ENCODE peak calls at places on chromosomes 16 and 17, in four cellular contexts. G is aorta; Z is CD4-positive, alpha-beta T cell; I is mammary epithelial cell. C is an unnamed sample.

GRCh38 chr17:6239237-6239798 is 169.1 kb downstream of the WSCD1 start:
- DNase-seq in G (no peak), Z (no peak), I (peak; percentile 63), C (no peak)

GRCh38 chr17:3963214-3964201 is 729 bp downstream of the ATP2A3 start:
- DNase-seq in G (no peak), Z (peak; percentile 80), I (no peak), C (no peak)

GRCh38 chr16:2015117-2015946 is 4.3 kb upstream of the NPW start:
- DNase-seq in G (no peak), Z (no peak), I (peak; percentile 76), C (no peak)

GRCh38 chr17:51046527-51047384 is 73.9 kb downstream of the SPAG9 start:
- DNase-seq in G (no peak), Z (no peak), I (peak; percentile 82), C (peak; percentile 17)

GRCh38 chr17:17305282-17305801 is 2.2 kb downstream of the NT5M start:
- DNase-seq in G (peak; percentile 34), Z (peak; percentile 34), I (no peak), C (no peak)

GRCh38 chr16:79554912-79555311 is 45.6 kb downstream of the MAF start:
- DNase-seq in G (no peak), Z (no peak), I (no peak), C (no peak)

GRCh38 chr16:55912022-55912421 is 36.8 kb upstream of the CES5A start:
- DNase-seq in G (no peak), Z (no peak), I (no peak), C (peak; percentile 48)

GRCh38 chr17:72618018-72618509 is 474.4 kb downstream of the SLC39A11 start:
- DNase-seq in G (no peak), Z (peak; percentile 33), I (no peak), C (no peak)

GRCh38 chr16:66473654-66474519 is 46.8 kb downstream of the BEAN1 start:
- DNase-seq in G (peak; percentile 44), Z (no peak), I (peak; percentile 52), C (no peak)

GRCh38 chr17:82592289-82592683 is 56.0 kb downstream of the WDR45B start:
- DNase-seq in G (no peak), Z (no peak), I (no peak), C (no peak)

GRCh38 chr16:89360760-89361435 is 129.5 kb downstream of the ANKRD11 start:
- DNase-seq in G (peak; percentile 72), Z (peak; percentile 81), I (no peak), C (no peak)

GRCh38 chr17:82876602-82877391 is 37.0 kb upstream of the ZNF750 start:
- DNase-seq in G (peak; percentile 89), Z (no peak), I (peak; percentile 81), C (peak; percentile 82)

GRCh38 chr17:43945074-43945824 is 3.0 kb upstream of the PPY start:
- DNase-seq in G (no peak), Z (no peak), I (no peak), C (no peak)

GRCh38 chr17:19833914-19834313 is 33.8 kb downstream of the ULK2 start:
- DNase-seq in G (no peak), Z (no peak), I (peak; percentile 8), C (no peak)

GRCh38 chr17:7043544-7044268 is at the start of gene SLC16A11:
- DNase-seq in G (peak; percentile 87), Z (no peak), I (no peak), C (peak; percentile 59)

GRCh38 chr17:57758654-57759053 is 13.6 kb upstream of the CCDC182 start:
- DNase-seq in G (no peak), Z (no peak), I (no peak), C (no peak)

GRCh38 chr17:37742762-37743611 is 1.9 kb downstream of the HNF1B start:
- DNase-seq in G (no peak), Z (no peak), I (no peak), C (no peak)

GRCh38 chr17:37744633-37744927 is 279 bp downstream of the HNF1B start:
- DNase-seq in G (no peak), Z (no peak), I (no peak), C (no peak)

GRCh38 chr17:37744961-37745800 is at the start of gene HNF1B:
- DNase-seq in G (no peak), Z (no peak), I (no peak), C (no peak)

GRCh38 chr17:37743612-37743874 is 1.3 kb downstream of the HNF1B start:
- DNase-seq in G (no peak), Z (no peak), I (no peak), C (no peak)

GRCh38 chr17:37743875-37744632 is 805 bp downstream of the HNF1B start:
- DNase-seq in G (no peak), Z (no peak), I (no peak), C (no peak)
- H3K27ac ChIP-seq in G (no peak overlapping the region), Z (no peak overlapping the region), I (no peak overlapping the region), C (no peak overlapping the region)

GRCh38 chr16:20903889-20904506 is 3.4 kb downstream of the LYRM1 start:
- DNase-seq in G (no peak), Z (no peak), I (no peak), C (no peak)

GRCh38 chr16:20905576-20905975 is 5.0 kb downstream of the LYRM1 start:
- DNase-seq in G (no peak), Z (no peak), I (no peak), C (no peak)

GRCh38 chr16:20906225-20906870 is 5.8 kb downstream of the LYRM1 start:
- DNase-seq in G (no peak), Z (no peak), I (peak; percentile 67), C (no peak)

GRCh38 chr16:20903116-20903888 is 2.7 kb downstream of the LYRM1 start:
- DNase-seq in G (no peak), Z (no peak), I (no peak), C (no peak)

DNA sequence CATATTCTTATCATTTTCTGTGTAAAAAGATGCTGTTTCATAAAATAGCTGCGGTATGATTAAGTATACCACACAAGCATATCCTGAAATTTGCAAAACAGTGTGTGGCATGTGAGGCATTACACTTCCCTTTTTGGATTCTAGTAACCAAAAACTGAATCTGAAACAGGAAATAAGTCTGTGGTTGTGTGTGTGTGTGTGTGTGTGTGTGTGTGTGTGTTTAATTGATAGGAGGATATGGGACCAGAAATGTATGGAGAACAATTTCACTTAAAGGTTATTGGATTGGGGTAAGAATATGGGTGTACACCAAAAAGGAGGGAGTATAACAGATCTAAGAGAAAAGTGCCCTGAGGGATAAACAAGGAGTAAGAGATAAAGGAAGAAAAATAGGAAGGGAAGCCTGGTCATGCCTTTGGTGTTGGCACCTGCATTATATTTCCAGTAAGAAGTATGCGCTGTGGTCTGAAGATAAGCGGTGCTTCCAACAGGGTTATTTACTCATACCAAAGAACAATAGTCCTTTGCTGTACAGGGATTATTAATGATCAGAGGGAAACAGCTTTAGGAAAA is 4.0 kb downstream of the LYRM1 start:
- DNase-seq in G (no peak), Z (peak; percentile 16), I (peak; percentile 83), C (no peak)
- H3K27ac ChIP-seq in G (peak overlapping the region; percentile 70), Z (peak overlapping the region; percentile 16), I (peak overlapping the region; percentile 70), C (peak overlapping the region; percentile 97)

GRCh38 chr17:32763855-32764439 is 113.0 kb downstream of the MYO1D start:
- DNase-seq in G (no peak), Z (no peak), I (no peak), C (no peak)
- H3K27ac ChIP-seq in G (no peak overlapping the region), Z (no peak overlapping the region), I (no peak overlapping the region), C (no peak overlapping the region)

DNA sequence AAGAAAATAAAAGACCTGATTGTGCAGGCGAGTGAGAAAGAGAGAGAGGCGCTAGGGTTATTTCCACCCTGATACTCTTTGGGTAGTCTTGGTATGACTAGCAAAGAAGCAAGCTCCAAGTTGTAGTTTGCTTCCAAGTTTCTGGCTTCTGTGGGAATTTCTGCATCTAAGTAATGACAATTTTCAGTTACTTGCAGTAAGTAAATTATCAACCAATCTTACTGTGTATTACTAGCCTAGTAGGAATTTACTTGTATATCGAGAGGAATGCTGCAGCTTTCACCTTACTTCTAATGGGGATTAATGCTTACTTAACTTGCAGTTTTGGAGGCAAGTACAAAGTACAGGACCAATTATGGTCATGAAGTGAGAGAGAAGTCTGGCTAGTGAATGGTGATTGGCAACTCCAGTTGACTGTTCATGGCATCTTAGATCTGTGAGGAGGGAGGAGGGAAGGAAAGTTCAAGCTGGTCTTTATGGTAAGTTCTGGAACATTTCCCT is 31.9 kb downstream of the TENT4B start:
- DNase-seq in G (no peak), Z (no peak), I (peak; percentile 37), C (no peak)
- H3K27ac ChIP-seq in G (no peak overlapping the region), Z (no peak overlapping the region), I (no peak overlapping the region), C (no peak overlapping the region)

DNA sequence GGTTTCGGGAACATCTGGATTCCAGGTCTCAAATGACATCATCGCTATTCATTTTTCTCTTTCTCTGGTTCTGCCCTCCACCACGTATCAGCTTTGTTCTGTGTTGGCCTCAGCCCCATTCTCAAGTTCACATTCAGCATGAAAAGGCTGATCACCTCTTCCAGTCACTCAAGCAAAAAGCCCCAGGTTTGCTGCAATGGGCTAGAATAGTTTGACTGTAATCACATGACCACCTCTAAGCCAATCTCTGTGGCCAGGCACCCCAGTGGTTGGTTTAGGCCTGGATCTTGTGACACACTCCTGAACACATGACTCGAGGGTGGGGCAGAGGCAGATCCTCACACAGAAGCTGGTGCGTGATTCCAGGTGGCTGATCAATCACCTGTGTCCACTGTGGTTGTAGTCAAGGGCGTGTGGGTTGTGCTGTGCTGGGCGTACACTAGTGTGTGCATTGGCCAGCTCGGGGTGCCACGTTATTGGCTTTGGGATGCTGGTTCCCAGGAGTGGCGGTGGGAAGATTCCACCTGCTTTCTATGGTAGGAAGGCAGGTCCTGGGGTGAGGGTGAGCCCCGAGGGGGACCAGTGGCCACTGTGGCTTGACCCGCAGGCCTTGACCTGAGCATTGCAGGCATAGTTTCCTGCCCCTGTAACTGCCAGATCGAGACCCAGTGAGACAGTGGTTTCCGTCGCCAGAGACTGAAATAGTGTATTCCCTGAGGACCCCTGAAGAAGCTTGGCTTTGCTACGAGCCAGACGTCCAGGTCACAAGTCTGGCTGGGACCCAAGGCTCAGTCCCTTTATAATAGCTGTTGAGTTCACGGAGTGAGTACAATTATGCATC is 12.0 kb downstream of the EEF2K start:
- DNase-seq in G (peak; percentile 85), Z (no peak), I (no peak), C (peak; percentile 37)
- H3K27ac ChIP-seq in G (peak overlapping the region; percentile 83), Z (no peak overlapping the region), I (no peak overlapping the region), C (no peak overlapping the region)

C was measured in heart right ventricle.